ENCODE peak calls at places on chromosomes 6 and 20, in four cellular contexts. H is WTC11, B is K562, W is HepG2. N is an unnamed sample.

GRCh38 chr6:68777956-68778355 is 142.9 kb downstream of the ADGRB3 start:
- DNase-seq in H (no peak), B (no peak), W (no peak), N (no peak)

GRCh38 chr6:111057074-111057752 is 30.1 kb upstream of the SLC16A10 start:
- DNase-seq in H (no peak), B (peak; percentile 46), W (peak; percentile 32), N (no peak)

GRCh38 chr20:32052090-32052791 is at the start of gene HCK:
- DNase-seq in H (no peak), B (no peak), W (no peak), N (no peak)

GRCh38 chr6:151448623-151449022 is 3.3 kb downstream of the RMND1 start:
- DNase-seq in H (no peak), B (no peak), W (no peak), N (no peak)

GRCh38 chr6:5175195-5175594 is 85.6 kb downstream of the LYRM4 start:
- DNase-seq in H (peak; percentile 77), B (peak; percentile 34), W (no peak), N (no peak)

GRCh38 chr6:167697316-167697715 is 129.4 kb upstream of the AFDN start:
- DNase-seq in H (no peak), B (no peak), W (no peak), N (no peak)

GRCh38 chr20:51221103-51221502 is 198.2 kb upstream of the KCNG1 start:
- DNase-seq in H (no peak), B (no peak), W (no peak), N (no peak)

GRCh38 chr20:48821261-48821910 is 6.4 kb downstream of the PREX1 start:
- DNase-seq in H (no peak), B (no peak), W (no peak), N (no peak)

GRCh38 chr20:13684566-13685222 is 46.0 kb upstream of the TASP1 start:
- DNase-seq in H (no peak), B (no peak), W (no peak), N (peak; percentile 60)

GRCh38 chr6:158758941-158759479 is 60.2 kb downstream of the EZR start:
- DNase-seq in H (no peak), B (no peak), W (no peak), N (no peak)

GRCh38 chr6:146887447-146888077 is 288.8 kb downstream of the ADGB start:
- DNase-seq in H (no peak), B (no peak), W (peak; percentile 11), N (no peak)

GRCh38 chr6:145245119-145245518 is 490.2 kb downstream of the EPM2A start:
- DNase-seq in H (no peak), B (no peak), W (no peak), N (no peak)

GRCh38 chr6:131029661-131030297 is 33.3 kb downstream of the EPB41L2 start:
- DNase-seq in H (no peak), B (peak; percentile 12), W (no peak), N (peak; percentile 34)

GRCh38 chr20:58604410-58604881 is 46.6 kb upstream of the STX16 start:
- DNase-seq in H (no peak), B (no peak), W (no peak), N (no peak)

GRCh38 chr6:17086469-17086868 is 15.4 kb upstream of the STMND1 start:
- DNase-seq in H (peak; percentile 29), B (peak; percentile 56), W (peak; percentile 63), N (no peak)

GRCh38 chr20:50320910-50321796 is 130.5 kb downstream of the CEBPB start:
- DNase-seq in H (peak; percentile 90), B (peak; percentile 90), W (peak; percentile 85), N (no peak)

GRCh38 chr6:63525186-63525878 is 46.9 kb upstream of the LOC128125822 start:
- DNase-seq in H (no peak), B (peak; percentile 7), W (no peak), N (no peak)

GRCh38 chr6:146620655-146621054 is 21.9 kb downstream of the ADGB start:
- DNase-seq in H (no peak), B (no peak), W (no peak), N (no peak)

DNA sequence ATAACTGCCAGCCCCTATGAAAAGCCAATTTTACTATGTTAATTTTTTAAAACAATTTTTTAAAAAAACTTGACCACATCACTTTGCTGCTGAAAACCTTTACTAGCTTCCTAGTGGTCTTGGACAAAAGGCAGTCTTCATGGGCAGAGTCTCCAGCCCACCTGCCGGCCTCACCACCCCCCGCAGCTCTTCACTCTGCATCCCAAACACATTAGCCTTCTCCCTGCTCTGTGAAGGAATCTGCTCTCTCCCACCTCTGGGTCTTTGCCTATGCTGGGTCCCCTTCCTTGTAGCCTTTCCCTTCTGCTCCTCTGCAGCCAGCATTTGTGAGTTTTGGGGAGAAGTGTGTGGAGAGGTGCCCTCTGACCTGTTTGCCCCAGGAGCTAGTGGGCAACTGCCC is 170.7 kb upstream of the MLN start:
- DNase-seq in H (peak; percentile 22), B (no peak), W (no peak), N (no peak)
- TF ChIP-seq ETV6 in H (no peak), B (no peak), W (no peak), N (no peak)

GRCh38 chr6:44442235-44442634 is 54.7 kb downstream of the CDC5L start:
- DNase-seq in H (no peak), B (no peak), W (no peak), N (no peak)

GRCh38 chr6:44439270-44440045 is 52.0 kb downstream of the CDC5L start:
- DNase-seq in H (no peak), B (no peak), W (no peak), N (no peak)

GRCh38 chr6:44442833-44443444 is 55.4 kb downstream of the CDC5L start:
- DNase-seq in H (no peak), B (no peak), W (no peak), N (no peak)

GRCh38 chr6:44438827-44439226 is 51.3 kb downstream of the CDC5L start:
- DNase-seq in H (no peak), B (no peak), W (no peak), N (no peak)

GRCh38 chr6:44441091-44441855 is 53.8 kb downstream of the CDC5L start:
- DNase-seq in H (no peak), B (no peak), W (no peak), N (no peak)
- TF ChIP-seq ETV6 in H (no peak), B (no peak), W (no peak), N (no peak)

DNA sequence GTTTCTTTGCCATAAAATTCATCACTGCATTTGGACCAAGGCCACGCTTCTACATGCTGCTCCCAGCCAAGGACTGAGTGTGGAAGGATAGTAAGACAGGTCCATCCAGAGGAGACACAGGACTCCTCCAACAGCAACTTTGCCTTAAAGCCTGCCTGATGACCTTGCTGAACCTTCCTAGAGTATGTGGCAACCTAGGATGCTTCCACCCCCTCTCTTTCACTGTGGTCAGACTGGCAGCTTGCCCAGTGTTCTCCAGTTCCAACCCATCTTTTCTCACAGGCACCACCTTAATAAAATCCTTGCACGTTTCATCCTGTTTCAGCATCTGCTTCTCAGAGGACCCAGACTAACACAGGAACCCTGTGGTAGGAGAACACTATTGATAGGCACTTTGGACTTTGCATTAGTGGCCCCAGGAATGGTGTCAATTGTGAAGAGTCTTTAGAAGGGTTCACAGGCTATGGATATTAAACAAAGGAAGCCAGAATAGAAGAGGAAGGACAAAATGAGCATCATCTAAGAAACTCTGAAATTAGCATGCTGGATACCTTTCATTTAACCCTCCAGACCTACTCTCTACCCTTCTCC is 2.4 kb upstream of the PKHD1 start:
- DNase-seq in H (no peak), B (no peak), W (no peak), N (no peak)
- TF ChIP-seq ETV6 in H (no peak), B (no peak), W (no peak), N (no peak)

GRCh38 chr20:24646331-24646730 is 176.9 kb downstream of the SYNDIG1 start:
- DNase-seq in H (no peak), B (no peak), W (no peak), N (no peak)
- TF ChIP-seq ETV6 in H (no peak), B (no peak), W (no peak), N (no peak)

DNA sequence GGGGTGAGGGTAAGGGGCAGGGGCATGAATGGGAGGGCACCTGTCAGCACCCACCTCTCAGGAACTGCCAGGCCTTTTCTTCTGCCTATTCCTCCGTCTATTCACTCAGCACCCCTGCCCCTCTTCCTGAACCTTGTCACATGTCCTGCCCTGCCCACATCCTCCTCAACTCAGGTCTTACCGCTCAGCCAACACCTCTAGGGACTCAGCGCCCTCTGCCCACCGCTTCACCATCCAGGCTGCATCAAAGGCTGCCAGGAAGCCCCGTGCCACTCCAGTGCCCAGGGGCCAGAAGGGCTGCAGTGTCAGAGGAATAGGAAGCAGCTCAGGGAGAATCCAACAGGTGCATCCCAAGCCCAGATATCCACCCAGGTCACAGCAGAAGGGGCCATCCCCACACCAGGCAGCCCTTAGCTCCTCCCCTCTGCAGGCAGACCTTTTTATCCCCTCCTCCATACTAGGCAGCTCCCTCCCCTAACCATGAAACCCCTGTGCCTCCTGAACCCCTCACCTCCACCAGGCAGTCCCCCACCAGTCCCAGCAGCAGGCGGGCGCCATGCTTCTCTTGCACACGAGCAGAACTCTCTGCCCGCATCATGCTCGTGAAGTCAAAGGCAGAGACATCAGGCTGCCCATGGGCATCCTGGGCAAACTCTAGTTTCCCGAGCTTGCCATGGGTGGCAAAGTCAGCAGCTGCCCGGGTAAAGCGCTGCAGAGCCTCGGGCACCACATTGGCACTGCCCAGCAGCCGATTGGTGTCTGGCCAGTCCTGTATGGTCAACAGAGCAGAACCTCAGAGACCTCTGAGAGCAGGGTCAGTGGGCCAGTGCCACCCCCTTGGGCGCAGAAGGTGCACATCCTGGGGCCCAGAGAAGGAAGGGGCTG is 5.5 kb downstream of the MICAL1 start:
- DNase-seq in H (no peak), B (no peak), W (no peak), N (no peak)
- TF ChIP-seq ETV6 in H (no peak), B (no peak), W (no peak), N (no peak)

GRCh38 chr6:90049295-90049694 is 155.0 kb downstream of the GJA10 start:
- DNase-seq in H (no peak), B (no peak), W (no peak), N (no peak)
- TF ChIP-seq ETV6 in H (no peak), B (no peak), W (no peak), N (no peak)

DNA sequence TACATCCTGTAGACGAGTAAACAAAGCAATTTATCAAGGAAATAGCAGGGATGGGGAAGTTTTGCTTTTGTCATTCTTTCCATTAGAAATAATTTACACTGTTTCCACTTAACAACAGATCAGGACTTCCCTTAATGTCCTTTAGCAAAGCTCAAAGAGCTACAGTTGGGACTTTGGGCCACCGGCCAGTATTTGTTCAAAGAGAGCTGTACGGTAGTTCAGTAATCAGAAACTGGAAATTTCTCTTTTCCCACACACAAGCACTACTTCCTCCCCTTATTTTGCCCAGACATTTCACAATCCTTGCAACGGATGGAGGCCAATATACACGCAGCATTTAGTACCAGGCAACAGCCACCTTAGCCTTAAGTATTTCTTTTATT is 12.1 kb upstream of the HINT3 start:
- DNase-seq in H (no peak), B (no peak), W (peak; percentile 98), N (no peak)
- TF ChIP-seq ETV6 in H (no peak), B (no peak), W (peak; percentile 77), N (no peak)

DNA sequence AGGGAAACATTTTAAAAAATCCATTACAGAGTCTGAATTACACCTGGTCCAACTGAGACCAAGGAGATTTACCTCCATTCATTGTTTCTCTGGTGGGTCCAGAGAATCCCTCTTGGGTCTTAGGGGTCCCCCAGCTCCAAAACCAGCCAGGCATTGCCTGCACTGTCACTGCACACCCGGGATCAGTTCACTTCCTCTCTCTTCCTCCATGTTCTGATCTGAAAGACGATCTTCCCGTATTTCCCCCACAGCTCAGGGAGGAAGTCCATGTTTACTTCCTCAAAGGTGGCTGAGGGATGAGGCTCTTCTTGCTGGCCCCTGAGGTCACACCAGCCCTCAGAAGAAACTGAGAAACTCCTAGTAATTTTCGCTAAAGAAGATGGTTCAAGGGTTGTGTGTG is 159.7 kb downstream of the BMP7 start:
- DNase-seq in H (no peak), B (no peak), W (no peak), N (no peak)
- TF ChIP-seq ETV6 in H (no peak), B (no peak), W (no peak), N (no peak)

N was measured in GM12878.